ENCODE peak calls at places on chromosomes 6 and 20, in eight cellular contexts. W, N, R, A, T, G, J and U are unnamed samples.

GRCh38 chr6:104574135-104574750 is 285.5 kb downstream of the HACE1 start:
- DNase-seq in W (no peak), N (no peak), R (no peak), A (no peak), T (no peak), G (no peak), J (no peak), U (no peak)

GRCh38 chr20:2946988-2947961 is 74.0 kb downstream of the PTPRA start:
- DNase-seq in W (no peak), N (peak), R (no peak), A (peak), T (no peak), G (peak), J (peak), U (peak)

GRCh38 chr20:9608639-9609440 is 94.5 kb downstream of the LAMP5 start:
- DNase-seq in W (no peak), N (no peak), R (no peak), A (no peak), T (no peak), G (no peak), J (no peak), U (no peak)

GRCh38 chr6:33975631-33976424 is 170.1 kb downstream of the GRM4 start:
- DNase-seq in W (no peak), N (no peak), R (no peak), A (no peak), T (peak), G (no peak), J (no peak), U (no peak)

GRCh38 chr20:31638317-31638716 is 605 bp downstream of the COX4I2 start:
- DNase-seq in W (no peak), N (no peak), R (no peak), A (no peak), T (no peak), G (no peak), J (no peak), U (no peak)

GRCh38 chr6:105648276-105648675 is 245.4 kb upstream of the PREP start:
- DNase-seq in W (no peak), N (no peak), R (no peak), A (no peak), T (no peak), G (no peak), J (no peak), U (no peak)

GRCh38 chr6:166786704-166787293 is 159.7 kb upstream of the RPS6KA2 start:
- DNase-seq in W (no peak), N (peak), R (no peak), A (peak), T (no peak), G (peak), J (peak), U (no peak)

GRCh38 chr6:12729467-12729866 is 12.9 kb downstream of the PHACTR1 start:
- DNase-seq in W (no peak), N (no peak), R (no peak), A (no peak), T (no peak), G (no peak), J (no peak), U (no peak)

GRCh38 chr20:33664085-33664761 is 2.1 kb downstream of the C20orf144 start:
- DNase-seq in W (no peak), N (no peak), R (no peak), A (no peak), T (no peak), G (no peak), J (no peak), U (no peak)

GRCh38 chr20:58344741-58345140 is 35.2 kb downstream of the RAB22A start:
- DNase-seq in W (no peak), N (peak), R (no peak), A (peak), T (no peak), G (peak), J (no peak), U (no peak)

GRCh38 chr20:58511861-58512260 is 3.3 kb downstream of the APCDD1L start:
- DNase-seq in W (no peak), N (no peak), R (no peak), A (peak), T (no peak), G (peak), J (no peak), U (no peak)

GRCh38 chr6:170459451-170459850 is 93.7 kb downstream of the PSMB1 start:
- DNase-seq in W (no peak), N (peak), R (no peak), A (peak), T (no peak), G (peak), J (no peak), U (no peak)

GRCh38 chr6:52317841-52318581 is 33.5 kb upstream of the MCM3 start:
- DNase-seq in W (no peak), N (peak), R (no peak), A (peak), T (no peak), G (peak), J (peak), U (no peak)

GRCh38 chr6:2296781-2297180 is 51.4 kb upstream of the GMDS start:
- DNase-seq in W (no peak), N (no peak), R (no peak), A (no peak), T (no peak), G (no peak), J (no peak), U (no peak)

GRCh38 chr20:50449789-50450492 is 60.2 kb upstream of the PTPN1 start:
- DNase-seq in W (no peak), N (no peak), R (no peak), A (no peak), T (no peak), G (no peak), J (no peak), U (no peak)

GRCh38 chr6:149170564-149171452 is 146.7 kb upstream of the TAB2 start:
- DNase-seq in W (no peak), N (no peak), R (no peak), A (peak), T (no peak), G (peak), J (no peak), U (no peak)

GRCh38 chr6:81253821-81254220 is 498.7 kb downstream of the TENT5A start:
- DNase-seq in W (no peak), N (no peak), R (no peak), A (peak), T (no peak), G (no peak), J (no peak), U (no peak)

GRCh38 chr20:48823476-48823875 is 4.3 kb downstream of the PREX1 start:
- DNase-seq in W (no peak), N (no peak), R (no peak), A (no peak), T (no peak), G (no peak), J (no peak), U (no peak)

GRCh38 chr6:135647521-135647920 is 150.0 kb upstream of the AHI1 start:
- DNase-seq in W (no peak), N (no peak), R (no peak), A (no peak), T (no peak), G (no peak), J (no peak), U (no peak)

GRCh38 chr20:58891076-58891685 is 38.7 kb downstream of the GNAS start:
- DNase-seq in W (peak), N (peak), R (no peak), A (peak), T (peak), G (peak), J (no peak), U (peak)

GRCh38 chr20:53891306-53891894 is 179.0 kb downstream of the BCAS1 start:
- DNase-seq in W (no peak), N (no peak), R (no peak), A (peak), T (no peak), G (no peak), J (no peak), U (no peak)

GRCh38 chr6:34273242-34273805 is 24.5 kb upstream of the SMIM29 start:
- DNase-seq in W (peak), N (peak), R (no peak), A (peak), T (no peak), G (peak), J (peak), U (no peak)

GRCh38 chr6:56954389-56955170 is at the start of gene BEND6:
- DNase-seq in W (peak), N (peak), R (no peak), A (peak), T (peak), G (peak), J (peak), U (peak)

GRCh38 chr6:31769684-31770371 is 7.3 kb downstream of the VWA7 start:
- DNase-seq in W (peak), N (no peak), R (no peak), A (peak), T (peak), G (peak), J (peak), U (peak)

GRCh38 chr6:111653961-111654360 is 48.3 kb upstream of the TRAF3IP2 start:
- DNase-seq in W (no peak), N (no peak), R (no peak), A (no peak), T (no peak), G (no peak), J (no peak), U (no peak)

GRCh38 chr20:43558412-43559146 is at the start of gene SGK2:
- DNase-seq in W (peak), N (peak), R (no peak), A (peak), T (peak), G (peak), J (peak), U (no peak)

GRCh38 chr6:2780109-2780730 is 15.0 kb downstream of the WRNIP1 start:
- DNase-seq in W (no peak), N (no peak), R (no peak), A (no peak), T (no peak), G (no peak), J (no peak), U (no peak)

GRCh38 chr20:14334306-14334930 is 3.0 kb downstream of the FLRT3 start:
- DNase-seq in W (no peak), N (peak), R (no peak), A (peak), T (peak), G (peak), J (peak), U (peak)

GRCh38 chr6:13012977-13013680 is 296.6 kb downstream of the PHACTR1 start:
- DNase-seq in W (peak), N (no peak), R (no peak), A (peak), T (peak), G (peak), J (no peak), U (peak)

GRCh38 chr6:91098006-91098405 is 511.1 kb upstream of the MAP3K7 start:
- DNase-seq in W (no peak), N (no peak), R (no peak), A (no peak), T (no peak), G (no peak), J (no peak), U (no peak)

GRCh38 chr6:154377726-154378125 is 21.1 kb upstream of the IPCEF1 start:
- DNase-seq in W (no peak), N (no peak), R (no peak), A (no peak), T (no peak), G (no peak), J (no peak), U (no peak)

GRCh38 chr6:158249437-158249836 is 62.8 kb upstream of the TULP4 start:
- DNase-seq in W (no peak), N (no peak), R (no peak), A (no peak), T (no peak), G (no peak), J (no peak), U (no peak)

GRCh38 chr20:25238319-25239037 is 9.4 kb upstream of the PYGB start:
- DNase-seq in W (no peak), N (peak), R (no peak), A (peak), T (no peak), G (peak), J (no peak), U (no peak)

GRCh38 chr6:158232445-158233213 is 64.5 kb downstream of the GTF2H5 start:
- DNase-seq in W (peak), N (peak), R (no peak), A (peak), T (peak), G (peak), J (peak), U (peak)

GRCh38 chr20:1327241-1327653 is 1.7 kb downstream of the SDCBP2 start:
- DNase-seq in W (peak), N (peak), R (no peak), A (peak), T (no peak), G (peak), J (no peak), U (no peak)

GRCh38 chr6:101429291-101429690 is 35.8 kb downstream of the GRIK2 start:
- DNase-seq in W (no peak), N (peak), R (no peak), A (peak), T (no peak), G (no peak), J (no peak), U (no peak)

GRCh38 chr6:2952557-2953095 is 18.7 kb downstream of the SERPINB6 start:
- DNase-seq in W (peak), N (peak), R (peak), A (peak), T (peak), G (peak), J (peak), U (peak)

GRCh38 chr6:91575032-91575431 is 988.2 kb upstream of the MAP3K7 start:
- DNase-seq in W (no peak), N (no peak), R (no peak), A (no peak), T (no peak), G (no peak), J (no peak), U (no peak)

GRCh38 chr6:967666-968065 is 274.7 kb upstream of the EXOC2 start:
- DNase-seq in W (no peak), N (no peak), R (no peak), A (no peak), T (no peak), G (no peak), J (no peak), U (no peak)

GRCh38 chr6:24719125-24719931 is at the start of gene C6orf62:
- DNase-seq in W (peak), N (peak), R (no peak), A (peak), T (peak), G (peak), J (no peak), U (no peak)

GRCh38 chr6:27312950-27313271 is 838 bp upstream of the POM121L2 start:
- DNase-seq in W (no peak), N (no peak), R (no peak), A (no peak), T (no peak), G (no peak), J (no peak), U (no peak)

GRCh38 chr6:27314046-27314445 is 2.0 kb upstream of the POM121L2 start:
- DNase-seq in W (no peak), N (no peak), R (no peak), A (no peak), T (no peak), G (no peak), J (no peak), U (no peak)

GRCh38 chr6:27312146-27312949 is at the start of gene POM121L2:
- DNase-seq in W (peak), N (peak), R (no peak), A (peak), T (peak), G (peak), J (peak), U (peak)

DNA sequence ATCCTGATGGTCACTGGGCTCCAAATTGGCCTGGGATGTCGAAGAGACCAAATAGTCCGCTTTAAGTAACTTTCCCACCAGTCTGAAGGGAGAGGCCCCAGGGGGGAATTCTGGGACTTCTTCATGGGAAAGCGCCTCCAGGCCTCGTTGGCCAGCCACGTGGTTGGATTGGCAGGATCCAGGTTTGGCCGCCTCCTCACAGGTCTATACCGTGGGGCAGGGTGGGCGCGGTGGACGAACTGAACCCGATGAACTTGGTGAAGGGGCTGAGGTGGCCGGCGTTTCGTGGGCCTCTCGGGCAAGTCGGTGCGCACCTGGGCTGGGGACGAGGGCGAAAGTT is 297 bp downstream of the POM121L2 start:
- DNase-seq in W (no peak), N (no peak), R (no peak), A (no peak), T (peak), G (no peak), J (no peak), U (no peak)
- TF ChIP-seq CTCF in W (no peak), N (no peak), R (no peak), A (no peak), T (no peak), G (no peak), J (no peak), U (no peak)

DNA sequence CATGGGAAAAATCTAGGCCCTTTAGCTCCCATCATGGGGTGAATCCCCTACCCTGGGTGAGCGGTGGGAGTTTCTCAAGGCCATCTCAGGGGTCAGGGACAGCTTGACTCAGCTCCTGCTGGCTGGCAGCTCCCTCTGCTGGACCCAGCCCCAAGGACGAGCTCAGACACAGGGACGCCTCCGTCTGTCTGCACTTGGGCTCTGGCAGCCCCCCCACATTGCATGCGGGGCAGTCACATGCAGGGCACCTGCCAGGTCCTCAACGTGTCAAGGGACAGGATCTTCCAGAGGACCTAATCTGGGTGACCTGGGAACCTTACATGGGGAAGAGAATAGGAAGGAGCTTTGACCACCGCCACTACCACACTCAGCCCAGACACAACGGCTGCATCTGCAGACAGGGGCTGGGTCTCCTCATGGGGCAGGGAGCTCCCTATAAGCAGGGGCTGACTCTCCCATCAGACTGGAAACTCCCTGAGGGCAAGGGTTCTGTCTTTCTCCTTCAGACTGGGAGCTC is 173.4 kb downstream of the MRPL14 start:
- DNase-seq in W (no peak), N (no peak), R (no peak), A (peak), T (peak), G (peak), J (peak), U (no peak)
- TF ChIP-seq CTCF in W (no peak), N (no peak), R (no peak), A (peak), T (peak), G (peak), J (peak), U (peak)

DNA sequence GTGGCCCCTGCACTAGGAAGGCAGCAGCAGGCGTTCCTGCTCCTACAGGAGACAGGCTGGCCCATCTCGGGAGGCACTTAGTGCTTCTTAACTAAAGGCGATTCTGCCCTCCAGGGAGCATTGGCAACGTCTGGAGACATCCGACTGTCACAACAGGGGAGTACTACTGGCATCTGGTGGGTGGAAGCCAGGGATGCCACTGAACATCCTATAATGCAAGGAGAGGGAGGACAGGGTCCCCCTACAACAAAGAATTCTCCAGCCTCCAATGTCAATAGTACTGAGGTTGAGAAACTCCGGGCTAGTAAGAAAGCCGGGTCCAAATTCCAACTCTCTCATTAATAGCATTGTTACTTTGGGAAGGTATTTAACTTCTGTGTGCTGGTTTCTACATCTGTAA is 119.4 kb upstream of the ARMC2 start:
- DNase-seq in W (no peak), N (no peak), R (no peak), A (no peak), T (no peak), G (no peak), J (peak), U (no peak)
- TF ChIP-seq CTCF in W (no peak), N (no peak), R (no peak), A (no peak), T (no peak), G (no peak), J (peak), U (no peak)

GRCh38 chr6:37209461-37210205 is 39.7 kb downstream of the PIM1 start:
- DNase-seq in W (no peak), N (no peak), R (no peak), A (no peak), T (no peak), G (no peak), J (no peak), U (no peak)

GRCh38 chr6:37210313-37210898 is 40.5 kb downstream of the PIM1 start:
- DNase-seq in W (peak), N (peak), R (peak), A (peak), T (peak), G (peak), J (peak), U (peak)

GRCh38 chr6:37207903-37208456 is 38.0 kb downstream of the PIM1 start:
- DNase-seq in W (peak), N (peak), R (peak), A (peak), T (peak), G (peak), J (peak), U (peak)

GRCh38 chr6:37206674-37207073 is 36.7 kb downstream of the PIM1 start:
- DNase-seq in W (peak), N (no peak), R (no peak), A (no peak), T (no peak), G (no peak), J (no peak), U (no peak)

GRCh38 chr6:37208793-37209192 is 38.8 kb downstream of the PIM1 start:
- DNase-seq in W (no peak), N (no peak), R (no peak), A (no peak), T (no peak), G (no peak), J (no peak), U (no peak)
- TF ChIP-seq CTCF in W (no peak), N (no peak), R (no peak), A (no peak), T (no peak), G (no peak), J (no peak), U (no peak)

DNA sequence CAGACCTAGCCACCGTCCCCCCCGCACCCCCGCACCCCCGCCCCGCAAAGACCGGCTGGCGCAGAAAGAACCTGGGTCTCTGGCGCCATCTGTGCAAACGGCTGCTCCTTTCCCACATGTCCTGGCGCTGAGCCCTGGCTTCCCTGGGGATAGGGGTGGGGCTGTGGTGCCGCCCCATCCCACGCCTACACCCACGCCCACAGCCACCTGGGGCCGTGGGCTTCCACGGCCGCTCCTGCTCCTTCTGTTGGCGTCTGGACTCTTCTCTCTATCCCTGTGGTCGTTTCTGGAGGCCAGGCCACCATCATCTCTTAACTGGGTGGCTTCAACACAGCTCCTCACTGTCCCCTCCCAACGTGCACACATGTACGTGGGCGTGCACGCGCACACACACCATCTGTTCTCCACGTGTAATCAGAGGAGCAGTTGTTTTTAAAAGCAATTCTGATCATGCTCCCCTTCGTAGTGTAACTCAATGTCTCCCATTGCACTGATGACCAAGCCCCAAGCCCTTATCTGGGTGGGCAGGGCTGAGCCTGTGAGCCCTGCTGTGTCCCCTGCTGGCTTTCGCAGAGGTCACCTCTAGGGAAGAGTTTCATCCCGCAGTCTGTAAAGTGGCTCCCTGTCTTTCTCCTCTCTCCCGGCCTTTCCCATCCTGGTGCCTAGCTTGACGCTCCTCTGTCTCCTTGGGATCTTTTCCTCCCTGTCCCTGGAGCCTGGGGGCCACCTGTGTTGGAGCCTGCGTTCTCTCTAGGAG is 31.9 kb upstream of the FAM83D start:
- DNase-seq in W (no peak), N (no peak), R (no peak), A (peak), T (no peak), G (peak), J (no peak), U (no peak)
- TF ChIP-seq CTCF in W (no peak), N (no peak), R (no peak), A (no peak), T (no peak), G (no peak), J (no peak), U (peak)

GRCh38 chr6:151288711-151289398 is 49.1 kb downstream of the AKAP12 start:
- DNase-seq in W (no peak), N (no peak), R (no peak), A (no peak), T (no peak), G (no peak), J (no peak), U (no peak)
- TF ChIP-seq CTCF in W (no peak), N (no peak), R (no peak), A (no peak), T (no peak), G (no peak), J (no peak), U (no peak)